ENCODE peak calls at places on chromosomes 5 and 9, in four cellular contexts. O is cardiac muscle cell, T is A673, Q is ascending aorta. E is an unnamed sample. For H3K9me3 and H3K4me1, the result is how much of the 10 kb centered on the place peaks cover.

GRCh38 chr5:95446009-95446408 is 54.8 kb downstream of the FAM81B start:
- DNase-seq in O (peak), T (no peak), Q (no peak), E (no peak)

GRCh38 chr5:43981556-43981955 is 378.6 kb downstream of the NNT start:
- DNase-seq in O (no peak), T (no peak), Q (no peak), E (no peak)

GRCh38 chr9:104740596-104740995 is 6.9 kb upstream of the NIPSNAP3A start:
- DNase-seq in O (peak), T (no peak), Q (no peak), E (no peak)

GRCh38 chr5:31648326-31648725 is 9.4 kb downstream of the PDZD2 start:
- DNase-seq in O (no peak), T (no peak), Q (no peak), E (no peak)

GRCh38 chr5:56026863-56027300 is 32.1 kb upstream of the IL6ST start:
- DNase-seq in O (peak), T (no peak), Q (no peak), E (no peak)

GRCh38 chr5:109951348-109951747 is 261.6 kb downstream of the MAN2A1 start:
- DNase-seq in O (no peak), T (no peak), Q (no peak), E (no peak)

GRCh38 chr5:12615141-12615820 is 711.0 kb upstream of the CTNND2 start:
- DNase-seq in O (no peak), T (no peak), Q (no peak), E (no peak)

GRCh38 chr9:87862536-87863268 is 20.0 kb upstream of the SPATA31E1 start:
- DNase-seq in O (peak), T (no peak), Q (no peak), E (no peak)

GRCh38 chr5:163105456-163105855 is 331.9 kb upstream of the CCNG1 start:
- DNase-seq in O (no peak), T (no peak), Q (no peak), E (no peak)

GRCh38 chr5:90866915-90867715 is 308.5 kb downstream of the ADGRV1 start:
- DNase-seq in O (peak), T (no peak), Q (no peak), E (no peak)

GRCh38 chr5:55533806-55534435 is 843 bp downstream of the PLPP1 start:
- DNase-seq in O (peak), T (peak), Q (peak), E (peak)

GRCh38 chr9:104915739-104916138 is 12.2 kb downstream of the ABCA1 start:
- DNase-seq in O (no peak), T (no peak), Q (no peak), E (no peak)

GRCh38 chr9:35935755-35936509 is 22.0 kb downstream of the OR2S2 start:
- DNase-seq in O (peak), T (no peak), Q (no peak), E (no peak)

GRCh38 chr5:136619556-136619955 is 254.2 kb upstream of the TRPC7 start:
- DNase-seq in O (peak), T (no peak), Q (no peak), E (no peak)

GRCh38 chr5:34007116-34007674 is 655 bp downstream of the AMACR start:
- DNase-seq in O (peak), T (no peak), Q (no peak), E (no peak)

GRCh38 chr9:33976414-33976813 is 72.3 kb downstream of the UBAP2 start:
- DNase-seq in O (no peak), T (no peak), Q (no peak), E (no peak)

GRCh38 chr5:83942155-83942554 is 221.5 kb upstream of the HAPLN1 start:
- DNase-seq in O (no peak), T (no peak), Q (no peak), E (no peak)

GRCh38 chr5:1325870-1326546 is 18.9 kb downstream of the CLPTM1L start:
- DNase-seq in O (no peak), T (peak), Q (peak), E (peak)

DNA sequence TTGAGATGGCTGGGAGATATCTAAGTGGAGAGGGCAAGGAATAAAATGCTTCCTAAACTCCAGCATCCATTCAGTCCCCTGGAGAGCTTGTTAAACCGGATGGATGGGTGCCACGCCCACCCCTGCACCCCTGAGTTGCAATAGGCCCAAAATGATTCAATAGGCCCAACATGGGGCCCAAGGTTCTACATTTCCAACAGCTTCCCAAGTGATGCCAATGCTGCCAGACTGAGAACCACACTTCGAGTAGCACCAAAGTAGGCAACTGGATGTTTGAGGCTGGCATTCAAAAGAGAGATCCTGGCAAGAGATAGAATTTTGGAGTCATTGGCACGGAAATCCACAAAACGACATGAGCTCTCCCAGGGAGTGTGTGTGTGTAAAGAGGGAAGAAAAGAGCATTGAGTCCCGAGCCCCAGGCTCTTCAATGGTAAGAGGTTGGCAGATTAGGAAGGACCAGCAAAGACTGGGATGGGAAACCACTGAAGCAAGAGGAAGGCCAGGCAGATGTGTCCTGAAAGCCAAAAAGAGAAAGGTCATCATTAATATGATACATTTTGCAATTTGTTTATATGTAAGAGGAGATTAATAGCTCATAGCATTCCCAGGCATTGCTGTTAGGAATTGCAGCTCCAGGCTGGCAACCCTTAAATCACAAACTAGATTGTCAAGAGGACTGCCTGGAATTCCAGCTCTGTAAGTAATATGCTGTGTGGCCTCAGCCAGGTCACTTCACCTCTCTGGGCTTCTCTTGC is 130.6 kb downstream of the KCNIP1 start:
- DNase-seq in O (no peak), T (no peak), Q (peak), E (no peak)
- H3K4me3 ChIP-seq in O (no peak), T (no peak), Q (peak), E (no peak)

DNA sequence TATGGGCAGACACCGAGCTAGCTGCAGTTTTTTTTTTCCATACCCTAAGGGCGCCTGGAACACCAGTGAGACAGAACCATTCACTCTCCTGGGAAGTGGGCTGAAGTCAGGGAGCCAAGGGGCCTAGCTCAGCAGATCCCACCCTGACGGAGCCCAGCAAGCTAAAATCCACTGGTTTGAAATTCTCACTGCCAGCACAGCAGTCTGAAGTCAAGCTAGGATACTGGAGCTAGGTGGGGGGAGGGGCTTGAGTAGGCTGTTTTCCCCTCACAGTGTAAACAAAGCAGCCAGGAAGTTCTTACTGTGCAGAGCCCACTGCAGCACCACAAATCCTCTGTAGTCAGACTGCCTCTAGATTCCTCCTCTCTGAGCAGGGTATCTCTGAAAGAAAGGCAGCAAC is 151.7 kb upstream of the HCN1 start:
- DNase-seq in O (no peak), T (no peak), Q (no peak), E (no peak)
- H3K9me3 ChIP-seq in O (under half), T (under half), Q (under half), E (under half)

DNA sequence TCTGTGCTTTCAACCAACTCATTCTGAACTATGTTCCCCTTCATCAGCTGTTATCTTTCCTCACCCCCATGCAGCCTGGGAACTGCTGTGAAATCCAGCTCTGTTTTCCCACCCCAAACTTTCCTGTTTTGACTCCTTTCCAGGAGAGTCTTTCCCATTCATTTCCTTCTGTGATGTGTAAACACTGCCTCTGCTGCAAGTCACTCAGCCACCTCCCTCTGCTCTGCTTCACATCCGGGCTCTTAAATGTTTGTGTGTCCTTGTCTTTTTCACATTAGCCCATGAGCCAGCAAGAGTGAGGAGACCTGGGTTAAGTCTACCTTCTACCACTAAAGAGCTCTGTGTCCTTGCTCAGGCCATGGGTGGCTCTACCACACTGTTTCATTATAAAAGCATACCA is 137.5 kb downstream of the ICE1 start:
- DNase-seq in O (no peak), T (no peak), Q (no peak), E (no peak)
- H3K4me1 ChIP-seq in O (under half), T (under half), Q (under half), E (under half)

GRCh38 chr9:133476036-133476435 is 2.9 kb downstream of the SLC2A6 start:
- DNase-seq in O (no peak), T (no peak), Q (no peak), E (no peak)

GRCh38 chr9:133476941-133477340 is 2.0 kb downstream of the SLC2A6 start:
- DNase-seq in O (no peak), T (no peak), Q (no peak), E (no peak)

GRCh38 chr9:133477992-133478850 is 678 bp downstream of the SLC2A6 start:
- DNase-seq in O (peak), T (no peak), Q (no peak), E (no peak)

GRCh38 chr9:133476531-133476930 is 2.4 kb downstream of the SLC2A6 start:
- DNase-seq in O (peak), T (no peak), Q (no peak), E (no peak)

GRCh38 chr9:133477461-133477860 is 1.4 kb downstream of the SLC2A6 start:
- DNase-seq in O (no peak), T (no peak), Q (no peak), E (no peak)
- H3K4me3 ChIP-seq in O (no peak), T (no peak), Q (no peak), E (no peak)

DNA sequence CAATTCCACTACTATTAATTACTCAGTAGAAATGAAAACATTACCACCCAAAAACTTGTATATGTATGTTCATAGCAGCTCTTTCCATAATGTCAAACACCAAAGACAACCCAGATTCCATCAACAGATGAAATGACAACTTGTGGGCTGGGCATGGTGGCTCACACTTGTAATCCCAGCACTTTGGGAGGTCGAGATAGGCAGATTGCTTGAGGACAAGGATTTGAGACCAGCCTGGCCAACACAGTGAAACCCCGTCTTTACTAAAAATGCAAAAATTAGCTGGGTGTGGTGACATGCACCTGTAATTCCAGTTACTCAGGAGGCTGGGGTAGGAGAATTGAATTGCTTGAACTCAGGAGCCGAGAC is 11.5 kb downstream of the UIMC1 start:
- DNase-seq in O (no peak), T (no peak), Q (no peak), E (no peak)
- H3K9me3 ChIP-seq in O (under half), T (under half), Q (under half), E (under half)

DNA sequence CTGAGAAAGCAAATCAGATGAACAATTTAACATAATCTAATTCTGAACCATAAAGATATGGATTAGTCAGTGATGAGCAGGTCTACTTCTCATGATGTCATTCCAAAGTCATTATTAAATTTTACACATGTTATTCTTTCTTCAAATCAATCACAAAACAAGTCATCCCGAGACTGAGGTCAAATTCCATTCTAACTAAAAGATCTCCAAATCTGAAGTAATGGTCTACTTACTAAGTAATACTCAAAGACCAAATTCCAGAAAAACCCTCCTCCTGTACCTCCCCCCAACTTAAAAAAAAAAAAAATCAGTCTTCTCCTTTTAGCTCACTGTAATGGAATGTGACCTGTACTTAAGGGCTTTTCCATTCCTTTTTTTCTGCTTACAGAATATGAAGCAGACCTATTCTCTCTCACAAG is 4.7 kb downstream of the PFDN1 start:
- DNase-seq in O (peak), T (peak), Q (no peak), E (no peak)
- H3K4me1 ChIP-seq in O (under half), T (half or more), Q (under half), E (under half)

GRCh38 chr5:134512661-134512999 is 12.8 kb upstream of the JADE2 start:
- DNase-seq in O (no peak), T (no peak), Q (no peak), E (no peak)

GRCh38 chr5:134508521-134509195 is 16.8 kb upstream of the JADE2 start:
- DNase-seq in O (no peak), T (no peak), Q (no peak), E (no peak)

GRCh38 chr5:134509308-134510040 is 16.0 kb upstream of the JADE2 start:
- DNase-seq in O (peak), T (no peak), Q (no peak), E (peak)

GRCh38 chr5:134510970-134511795 is 14.3 kb upstream of the JADE2 start:
- DNase-seq in O (peak), T (no peak), Q (no peak), E (no peak)

DNA sequence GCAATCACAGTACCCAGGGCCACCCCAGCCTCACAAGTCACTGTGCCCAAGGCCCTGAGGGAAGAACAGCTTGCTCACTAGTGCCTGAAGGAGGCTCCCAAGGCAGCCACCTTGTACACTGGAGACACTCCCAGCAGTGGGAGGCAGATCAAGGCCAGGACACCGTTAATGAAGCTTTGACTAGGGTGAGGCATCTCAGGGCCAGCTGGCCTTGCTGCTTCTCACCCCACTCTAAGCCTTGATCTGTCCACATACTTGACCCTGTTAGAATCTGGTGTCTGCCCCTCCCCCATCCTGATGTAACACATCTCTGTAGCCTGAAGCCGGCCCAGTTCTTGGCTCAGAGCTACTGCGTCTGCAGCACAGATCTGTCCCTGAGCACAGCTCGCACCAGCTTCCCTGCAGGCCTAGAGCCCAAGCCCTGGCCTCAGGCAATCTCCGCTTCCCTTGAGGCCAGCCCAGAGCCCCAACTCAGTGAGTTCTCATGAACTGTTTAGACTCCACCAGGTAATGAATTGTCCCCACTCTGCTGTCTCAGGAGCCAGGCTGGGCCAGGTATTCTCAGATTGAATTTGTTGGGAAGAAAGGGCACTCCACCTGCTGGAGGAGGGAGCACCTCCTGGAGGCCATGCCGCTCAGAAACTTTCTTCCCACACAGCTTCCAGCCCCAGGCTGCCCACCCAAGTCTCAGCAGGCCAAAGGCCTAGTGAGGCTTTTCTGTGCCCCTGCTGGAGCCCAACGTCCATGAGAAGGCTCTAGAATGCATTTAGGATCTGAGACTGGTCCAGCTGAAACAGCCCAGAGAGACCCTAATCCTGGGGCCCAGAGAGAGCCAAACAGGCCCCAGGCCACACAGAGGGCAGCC is 13.4 kb upstream of the JADE2 start:
- DNase-seq in O (peak), T (no peak), Q (peak), E (peak)
- H3K4me3 ChIP-seq in O (no peak), T (no peak), Q (no peak), E (no peak)

DNA sequence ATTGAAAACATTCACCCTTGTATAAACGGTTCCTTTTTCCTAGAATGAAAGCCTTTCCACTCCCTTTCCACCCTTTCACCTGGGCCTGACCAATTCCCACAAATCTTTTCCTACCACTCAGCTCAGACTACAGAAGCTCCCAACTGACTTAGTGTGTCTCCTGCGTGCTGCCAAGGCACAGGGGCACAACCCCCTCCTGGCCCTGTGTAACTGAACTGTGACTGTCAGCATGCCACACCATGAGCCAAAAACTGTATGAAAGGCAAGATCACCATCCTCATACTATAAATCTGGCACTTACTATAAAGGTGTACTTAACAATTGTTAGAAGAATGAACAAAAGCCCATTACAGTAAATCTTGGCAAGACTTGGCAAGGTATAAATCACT is 11.5 kb downstream of the NOL8 start:
- DNase-seq in O (no peak), T (no peak), Q (no peak), E (no peak)
- H3K9me3 ChIP-seq in O (under half), T (under half), Q (under half), E (under half)

DNA sequence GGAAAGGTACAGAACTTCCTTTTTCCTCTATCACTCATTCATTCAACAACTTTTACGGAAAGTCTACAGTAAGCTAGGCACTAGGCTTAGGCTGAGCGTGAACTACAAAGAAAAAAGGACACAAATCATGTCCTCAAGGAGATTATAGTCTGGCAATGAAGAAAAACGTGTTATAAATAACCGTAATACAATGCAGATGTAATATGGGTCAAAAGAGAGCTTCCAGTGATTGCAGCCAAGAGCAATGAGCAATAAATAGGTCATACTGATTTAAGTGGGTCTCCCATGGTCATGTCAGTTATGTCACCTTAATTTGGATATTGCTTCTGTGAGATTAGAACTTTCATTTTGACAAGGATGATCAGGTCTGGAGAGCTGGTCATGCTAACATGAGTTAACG is 158.6 kb upstream of the GNA14 start:
- DNase-seq in O (no peak), T (no peak), Q (no peak), E (no peak)
- H3K4me1 ChIP-seq in O (under half), T (under half), Q (under half), E (under half)

GRCh38 chr5:179852993-179853547 is 5.5 kb downstream of the MRNIP start:
- DNase-seq in O (no peak), T (no peak), Q (no peak), E (no peak)
- H3K4me3 ChIP-seq in O (no peak), T (no peak), Q (no peak), E (no peak)

E was measured in breast epithelium.